ENCODE peak calls at places on chromosomes 7 and 10, in nine cellular contexts. One of them, this sample, is unnamed.

GRCh38 chr7:30196408-30196807 is 61.6 kb downstream of the MTURN start:
- DNase-seq in adrenal gland: no peak
- DNase-seq in IMR-90: no peak
- DNase-seq in ovary: no peak
- DNase-seq in stomach: no peak
- DNase-seq in transverse colon: no peak
- DNase-seq in A549: no peak
- DNase-seq in HCT116: no peak
- DNase-seq in body of pancreas: no peak
- DNase-seq in this sample: no peak

GRCh38 chr10:104657458-104657857 is 16.4 kb downstream of the SORCS3 start:
- DNase-seq in HCT116: no peak
- DNase-seq in adrenal gland: no peak
- DNase-seq in ovary: no peak
- DNase-seq in body of pancreas: no peak
- DNase-seq in IMR-90: no peak
- DNase-seq in transverse colon: no peak
- DNase-seq in stomach: no peak
- DNase-seq in A549: no peak
- DNase-seq in this sample: no peak

GRCh38 chr10:113180401-113181154 is 230.5 kb downstream of the TCF7L2 start:
- DNase-seq in transverse colon: no peak
- DNase-seq in stomach: no peak
- DNase-seq in body of pancreas: no peak
- DNase-seq in IMR-90: no peak
- DNase-seq in A549: no peak
- DNase-seq in HCT116: no peak
- DNase-seq in adrenal gland: no peak
- DNase-seq in ovary: no peak
- DNase-seq in this sample: no peak

GRCh38 chr10:30233186-30233958 is 115.7 kb downstream of the MTPAP start:
- DNase-seq in IMR-90: peak; percentile 56
- DNase-seq in body of pancreas: no peak
- DNase-seq in ovary: no peak
- DNase-seq in adrenal gland: no peak
- DNase-seq in transverse colon: no peak
- DNase-seq in HCT116: no peak
- DNase-seq in stomach: no peak
- DNase-seq in A549: no peak
- DNase-seq in this sample: no peak

GRCh38 chr7:45697576-45698136 is 123.5 kb downstream of the ADCY1 start:
- DNase-seq in transverse colon: no peak
- DNase-seq in stomach: peak; percentile 9
- DNase-seq in A549: no peak
- DNase-seq in adrenal gland: no peak
- DNase-seq in IMR-90: peak; percentile 57
- DNase-seq in ovary: no peak
- DNase-seq in body of pancreas: no peak
- DNase-seq in HCT116: no peak
- DNase-seq in this sample: no peak

GRCh38 chr7:133829336-133829897 is 297.7 kb upstream of the LRGUK start:
- DNase-seq in IMR-90: peak; percentile 48
- DNase-seq in transverse colon: no peak
- DNase-seq in ovary: no peak
- DNase-seq in body of pancreas: no peak
- DNase-seq in HCT116: no peak
- DNase-seq in adrenal gland: no peak
- DNase-seq in A549: no peak
- DNase-seq in stomach: no peak
- DNase-seq in this sample: no peak

GRCh38 chr7:129176853-129177369 is 11.5 kb upstream of the SMO start:
- DNase-seq in stomach: no peak
- DNase-seq in HCT116: no peak
- DNase-seq in transverse colon: no peak
- DNase-seq in ovary: no peak
- DNase-seq in body of pancreas: no peak
- DNase-seq in A549: no peak
- DNase-seq in adrenal gland: no peak
- DNase-seq in IMR-90: no peak
- DNase-seq in this sample: no peak

GRCh38 chr10:14074062-14074884 is 256.5 kb downstream of the FRMD4A start:
- DNase-seq in ovary: peak; percentile 83
- DNase-seq in A549: peak; percentile 65
- DNase-seq in adrenal gland: peak; percentile 56
- DNase-seq in transverse colon: peak; percentile 64
- DNase-seq in body of pancreas: peak; percentile 84
- DNase-seq in stomach: peak; percentile 75
- DNase-seq in HCT116: peak; percentile 15
- DNase-seq in IMR-90: peak; percentile 100
- DNase-seq in this sample: peak; percentile 78

GRCh38 chr7:27187702-27188665 is 3.0 kb upstream of the HOXA11 start:
- DNase-seq in ovary: peak; percentile 22
- DNase-seq in IMR-90: no peak
- DNase-seq in body of pancreas: peak; percentile 8
- DNase-seq in A549: no peak
- DNase-seq in stomach: peak; percentile 20
- DNase-seq in transverse colon: peak; percentile 35
- DNase-seq in HCT116: no peak
- DNase-seq in adrenal gland: no peak
- DNase-seq in this sample: peak; percentile 44

GRCh38 chr7:148912758-148913541 is 28.9 kb upstream of the EZH2 start:
- DNase-seq in ovary: no peak
- DNase-seq in IMR-90: no peak
- DNase-seq in transverse colon: no peak
- DNase-seq in stomach: no peak
- DNase-seq in HCT116: peak; percentile 27
- DNase-seq in adrenal gland: no peak
- DNase-seq in body of pancreas: no peak
- DNase-seq in A549: no peak
- DNase-seq in this sample: no peak

GRCh38 chr7:142516038-142516501 is 233.2 kb upstream of the PRSS1 start:
- DNase-seq in transverse colon: peak; percentile 45
- DNase-seq in A549: peak; percentile 38
- DNase-seq in ovary: no peak
- DNase-seq in HCT116: peak; percentile 61
- DNase-seq in body of pancreas: peak; percentile 36
- DNase-seq in IMR-90: peak; percentile 72
- DNase-seq in stomach: no peak
- DNase-seq in adrenal gland: no peak
- DNase-seq in this sample: no peak

GRCh38 chr10:27388761-27389399 is 115.2 kb upstream of the RAB18 start:
- DNase-seq in A549: no peak
- DNase-seq in body of pancreas: no peak
- DNase-seq in IMR-90: no peak
- DNase-seq in HCT116: no peak
- DNase-seq in stomach: no peak
- DNase-seq in transverse colon: no peak
- DNase-seq in ovary: no peak
- DNase-seq in adrenal gland: no peak
- DNase-seq in this sample: peak; percentile 13

GRCh38 chr7:73831656-73832579 is 1.1 kb downstream of the CLDN4 start:
- DNase-seq in adrenal gland: peak; percentile 39
- DNase-seq in stomach: peak; percentile 90
- DNase-seq in ovary: no peak
- DNase-seq in A549: no peak
- DNase-seq in IMR-90: no peak
- DNase-seq in transverse colon: peak; percentile 81
- DNase-seq in body of pancreas: peak; percentile 97
- DNase-seq in HCT116: peak; percentile 77
- DNase-seq in this sample: no peak

DNA sequence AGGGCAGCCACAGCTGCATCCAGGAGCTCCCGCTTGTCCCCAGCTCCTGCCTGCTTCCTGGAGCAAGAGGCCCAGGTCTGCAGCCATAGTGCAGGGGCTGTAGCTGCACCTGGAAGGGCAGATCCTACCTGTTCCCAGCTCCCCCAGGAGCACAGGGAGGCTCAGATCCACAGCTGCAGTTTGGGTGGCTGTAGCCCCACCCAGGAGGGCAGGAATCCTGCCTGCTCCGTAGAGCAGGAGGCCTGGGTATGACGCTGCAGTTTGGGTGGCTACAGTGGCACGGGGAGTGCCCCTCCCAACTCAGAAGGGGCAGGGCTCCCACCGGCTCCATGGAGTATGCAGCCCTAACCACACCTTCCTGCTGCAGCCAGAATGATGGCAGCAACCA is 26.7 kb upstream of the CDCA7L start:
- DNase-seq in adrenal gland: no peak
- DNase-seq in body of pancreas: no peak
- DNase-seq in ovary: no peak
- DNase-seq in A549: no peak
- DNase-seq in IMR-90: no peak
- DNase-seq in transverse colon: no peak
- DNase-seq in HCT116: peak; percentile 72
- DNase-seq in stomach: no peak
- DNase-seq in this sample: no peak
- TF ChIP-seq POLR2A in adrenal gland: no peak
- TF ChIP-seq POLR2A in body of pancreas: no peak
- TF ChIP-seq POLR2A in ovary: no peak
- TF ChIP-seq POLR2A in A549: no peak
- TF ChIP-seq POLR2A in IMR-90: no peak
- TF ChIP-seq POLR2A in transverse colon: no peak
- TF ChIP-seq POLR2A in HCT116: no peak
- TF ChIP-seq POLR2A in stomach: no peak
- TF ChIP-seq POLR2A in this sample: no peak

GRCh38 chr10:44292390-44293002 is 92.4 kb downstream of the CXCL12 start:
- DNase-seq in ovary: no peak
- DNase-seq in IMR-90: no peak
- DNase-seq in HCT116: no peak
- DNase-seq in body of pancreas: no peak
- DNase-seq in adrenal gland: no peak
- DNase-seq in stomach: no peak
- DNase-seq in A549: no peak
- DNase-seq in transverse colon: no peak
- DNase-seq in this sample: no peak
- H3K4me3 ChIP-seq in ovary: no peak overlapping the region
- H3K4me3 ChIP-seq in IMR-90: no peak overlapping the region
- H3K4me3 ChIP-seq in HCT116: no peak overlapping the region
- H3K4me3 ChIP-seq in body of pancreas: no peak overlapping the region
- H3K4me3 ChIP-seq in adrenal gland: no peak overlapping the region
- H3K4me3 ChIP-seq in stomach: peak overlapping the region; percentile 11
- H3K4me3 ChIP-seq in A549: no peak overlapping the region
- H3K4me3 ChIP-seq in transverse colon: no peak overlapping the region
- H3K4me3 ChIP-seq in this sample: no peak overlapping the region

DNA sequence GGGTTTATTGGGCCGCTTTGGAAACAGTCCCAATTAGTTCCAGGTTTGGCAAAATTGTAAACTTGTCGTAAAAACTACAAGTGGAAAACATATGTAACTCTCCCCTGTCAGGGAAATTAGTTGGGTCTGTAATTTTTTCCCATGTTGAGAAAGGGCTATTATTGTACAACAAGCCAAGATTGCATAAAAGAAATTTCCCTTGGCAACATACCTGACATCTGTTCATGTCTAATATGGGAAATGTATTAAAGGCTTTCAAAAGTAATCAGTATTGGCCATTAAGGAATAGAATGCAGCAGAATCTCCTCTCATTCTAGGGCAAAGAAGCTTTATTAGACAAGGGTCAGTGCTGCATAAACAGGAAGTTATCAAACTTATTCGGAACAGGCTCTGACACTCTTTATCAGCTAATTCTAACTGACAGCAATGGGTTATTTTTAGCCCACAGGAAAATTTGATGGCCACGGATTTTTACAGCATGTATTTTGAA is 158.0 kb downstream of the ARID5B start:
- DNase-seq in A549: no peak
- DNase-seq in HCT116: no peak
- DNase-seq in body of pancreas: no peak
- DNase-seq in transverse colon: no peak
- DNase-seq in adrenal gland: no peak
- DNase-seq in stomach: no peak
- DNase-seq in ovary: no peak
- DNase-seq in IMR-90: no peak
- DNase-seq in this sample: no peak
- H3K4me1 ChIP-seq in A549: peaks cover 9% of the 10 kb centered on the region
- H3K4me1 ChIP-seq in HCT116: no peaks in the 10 kb centered on the region
- H3K4me1 ChIP-seq in body of pancreas: peaks cover 22% of the 10 kb centered on the region
- H3K4me1 ChIP-seq in transverse colon: peaks cover 52% of the 10 kb centered on the region
- H3K4me1 ChIP-seq in adrenal gland: peaks cover 10% of the 10 kb centered on the region
- H3K4me1 ChIP-seq in stomach: peaks cover 40% of the 10 kb centered on the region
- H3K4me1 ChIP-seq in ovary: peaks cover 9% of the 10 kb centered on the region
- H3K4me1 ChIP-seq in IMR-90: peaks cover 22% of the 10 kb centered on the region
- H3K4me1 ChIP-seq in this sample: no peaks in the 10 kb centered on the region

DNA sequence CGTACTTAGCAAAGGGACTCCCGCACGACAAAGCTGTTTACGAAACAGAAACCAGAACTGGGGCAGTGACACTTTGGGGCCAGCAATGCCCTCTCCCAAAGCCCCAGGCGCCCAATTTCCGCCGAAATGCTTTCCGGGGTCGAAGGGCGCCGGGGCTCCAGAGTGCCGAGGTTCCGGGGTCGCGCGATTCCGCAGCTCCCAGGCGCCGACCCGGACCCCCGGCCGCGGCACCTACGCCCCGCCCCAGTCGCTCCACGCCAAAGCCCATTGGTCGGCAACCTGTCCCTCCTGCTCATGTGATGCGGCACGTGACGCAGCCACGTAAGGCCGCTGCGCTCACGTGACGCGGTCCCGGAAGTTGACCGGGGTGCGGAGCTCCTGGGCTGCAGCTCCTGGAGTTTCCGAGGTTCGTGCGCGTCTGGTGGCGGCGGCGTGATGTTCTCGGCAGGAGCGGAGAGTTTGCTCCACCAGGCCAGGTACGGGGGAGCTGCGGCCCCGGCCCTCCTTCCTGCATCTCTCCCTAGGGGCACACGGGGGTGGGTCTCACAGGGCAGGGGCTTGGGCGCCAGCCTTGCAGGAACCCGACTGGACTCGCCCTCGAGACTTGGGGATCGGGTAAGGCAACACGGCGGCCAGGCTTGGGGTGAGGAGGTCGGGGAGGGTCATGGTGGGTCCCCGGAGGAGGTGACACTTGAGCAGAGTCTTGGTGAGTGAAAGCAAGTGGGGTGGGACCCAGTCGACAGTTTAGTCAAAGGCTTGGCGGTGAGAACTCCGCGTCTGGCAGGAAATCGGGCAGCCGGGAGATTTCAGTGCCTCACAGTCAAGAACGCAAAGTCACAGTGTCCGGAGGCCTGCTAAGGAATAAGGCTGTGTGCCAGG is at the start of gene AP5Z1:
- DNase-seq in body of pancreas: peak; percentile 95
- DNase-seq in IMR-90: peak; percentile 96
- DNase-seq in stomach: peak; percentile 96
- DNase-seq in ovary: peak; percentile 97
- DNase-seq in HCT116: peak; percentile 83
- DNase-seq in adrenal gland: peak; percentile 97
- DNase-seq in A549: peak; percentile 99
- DNase-seq in transverse colon: peak; percentile 96
- DNase-seq in this sample: peak; percentile 94
- TF ChIP-seq POLR2A in body of pancreas: peak; percentile 94
- TF ChIP-seq POLR2A in IMR-90: peak; percentile 87
- TF ChIP-seq POLR2A in stomach: peak; percentile 71
- TF ChIP-seq POLR2A in ovary: peak; percentile 73
- TF ChIP-seq POLR2A in HCT116: peak; percentile 62
- TF ChIP-seq POLR2A in adrenal gland: peak; percentile 96
- TF ChIP-seq POLR2A in A549: peak; percentile 78
- TF ChIP-seq POLR2A in transverse colon: peak; percentile 97
- TF ChIP-seq POLR2A in this sample: peak; percentile 86

GRCh38 chr7:619356-619840 is 99.8 kb upstream of the PDGFA start:
- DNase-seq in HCT116: no peak
- DNase-seq in A549: no peak
- DNase-seq in adrenal gland: no peak
- DNase-seq in transverse colon: no peak
- DNase-seq in IMR-90: no peak
- DNase-seq in body of pancreas: no peak
- DNase-seq in stomach: no peak
- DNase-seq in ovary: no peak
- DNase-seq in this sample: no peak
- H3K4me3 ChIP-seq in HCT116: no peak overlapping the region
- H3K4me3 ChIP-seq in A549: no peak overlapping the region
- H3K4me3 ChIP-seq in adrenal gland: no peak overlapping the region
- H3K4me3 ChIP-seq in transverse colon: no peak overlapping the region
- H3K4me3 ChIP-seq in IMR-90: no peak overlapping the region
- H3K4me3 ChIP-seq in body of pancreas: no peak overlapping the region
- H3K4me3 ChIP-seq in stomach: no peak overlapping the region
- H3K4me3 ChIP-seq in ovary: no peak overlapping the region
- H3K4me3 ChIP-seq in this sample: no peak overlapping the region

GRCh38 chr10:72322280-72323058 is 32.2 kb downstream of the DNAJB12 start:
- DNase-seq in body of pancreas: no peak
- DNase-seq in transverse colon: no peak
- DNase-seq in IMR-90: no peak
- DNase-seq in ovary: no peak
- DNase-seq in A549: no peak
- DNase-seq in stomach: no peak
- DNase-seq in adrenal gland: peak; percentile 18
- DNase-seq in HCT116: peak; percentile 80
- DNase-seq in this sample: no peak
- H3K4me1 ChIP-seq in body of pancreas: peaks cover 64% of the 10 kb centered on the region
- H3K4me1 ChIP-seq in transverse colon: peaks cover 49% of the 10 kb centered on the region
- H3K4me1 ChIP-seq in IMR-90: peaks cover 42% of the 10 kb centered on the region
- H3K4me1 ChIP-seq in ovary: peaks cover 25% of the 10 kb centered on the region
- H3K4me1 ChIP-seq in A549: peaks cover 77% of the 10 kb centered on the region
- H3K4me1 ChIP-seq in stomach: peaks cover 83% of the 10 kb centered on the region
- H3K4me1 ChIP-seq in adrenal gland: peaks cover 35% of the 10 kb centered on the region
- H3K4me1 ChIP-seq in HCT116: peaks cover 87% of the 10 kb centered on the region
- H3K4me1 ChIP-seq in this sample: no peaks in the 10 kb centered on the region